ENCODE peak calls at places on chromosomes 5 and 9, in nine cellular contexts. One of them, this sample, is unnamed.

GRCh38 chr5:54412913-54413312 is 42.6 kb upstream of the HSPB3 start:
- DNase-seq in thyroid gland: no peak
- DNase-seq in ovary: no peak
- DNase-seq in effector memory CD4-positive, alpha-beta T cell: no peak
- DNase-seq in astrocyte of the spinal cord: no peak
- DNase-seq in heart right ventricle: no peak
- DNase-seq in fibroblast of lung: no peak
- DNase-seq in CD8-positive, alpha-beta T cell: no peak
- DNase-seq in brain microvascular endothelial cell: no peak
- DNase-seq in this sample: no peak

GRCh38 chr9:17509698-17510097 is 69.2 kb upstream of the SH3GL2 start:
- DNase-seq in astrocyte of the spinal cord: peak; percentile 13
- DNase-seq in ovary: no peak
- DNase-seq in effector memory CD4-positive, alpha-beta T cell: no peak
- DNase-seq in CD8-positive, alpha-beta T cell: no peak
- DNase-seq in brain microvascular endothelial cell: peak; percentile 32
- DNase-seq in heart right ventricle: no peak
- DNase-seq in fibroblast of lung: peak; percentile 44
- DNase-seq in thyroid gland: no peak
- DNase-seq in this sample: no peak

GRCh38 chr5:127386557-127386956 is 96.0 kb downstream of the MEGF10 start:
- DNase-seq in heart right ventricle: no peak
- DNase-seq in thyroid gland: no peak
- DNase-seq in effector memory CD4-positive, alpha-beta T cell: no peak
- DNase-seq in CD8-positive, alpha-beta T cell: no peak
- DNase-seq in ovary: no peak
- DNase-seq in fibroblast of lung: peak; percentile 76
- DNase-seq in astrocyte of the spinal cord: peak; percentile 82
- DNase-seq in brain microvascular endothelial cell: peak; percentile 77
- DNase-seq in this sample: no peak

GRCh38 chr5:52727568-52727967 is 60.1 kb upstream of the ITGA1 start:
- DNase-seq in CD8-positive, alpha-beta T cell: no peak
- DNase-seq in thyroid gland: peak; percentile 13
- DNase-seq in fibroblast of lung: peak; percentile 48
- DNase-seq in astrocyte of the spinal cord: peak; percentile 56
- DNase-seq in ovary: no peak
- DNase-seq in effector memory CD4-positive, alpha-beta T cell: no peak
- DNase-seq in heart right ventricle: peak; percentile 59
- DNase-seq in brain microvascular endothelial cell: peak; percentile 85
- DNase-seq in this sample: no peak

GRCh38 chr9:69131682-69132081 is 42.4 kb upstream of the TJP2 start:
- DNase-seq in ovary: no peak
- DNase-seq in CD8-positive, alpha-beta T cell: no peak
- DNase-seq in fibroblast of lung: peak; percentile 98
- DNase-seq in effector memory CD4-positive, alpha-beta T cell: no peak
- DNase-seq in brain microvascular endothelial cell: peak; percentile 75
- DNase-seq in astrocyte of the spinal cord: peak; percentile 87
- DNase-seq in thyroid gland: no peak
- DNase-seq in heart right ventricle: peak; percentile 3
- DNase-seq in this sample: no peak

GRCh38 chr5:176772271-176773210 is 37.8 kb upstream of the UNC5A start:
- DNase-seq in ovary: no peak
- DNase-seq in astrocyte of the spinal cord: no peak
- DNase-seq in fibroblast of lung: no peak
- DNase-seq in brain microvascular endothelial cell: no peak
- DNase-seq in CD8-positive, alpha-beta T cell: no peak
- DNase-seq in effector memory CD4-positive, alpha-beta T cell: no peak
- DNase-seq in thyroid gland: no peak
- DNase-seq in heart right ventricle: no peak
- DNase-seq in this sample: no peak

GRCh38 chr5:88976914-88977313 is 93.9 kb upstream of the MEF2C start:
- DNase-seq in astrocyte of the spinal cord: no peak
- DNase-seq in effector memory CD4-positive, alpha-beta T cell: no peak
- DNase-seq in CD8-positive, alpha-beta T cell: no peak
- DNase-seq in heart right ventricle: no peak
- DNase-seq in ovary: no peak
- DNase-seq in thyroid gland: no peak
- DNase-seq in brain microvascular endothelial cell: no peak
- DNase-seq in fibroblast of lung: no peak
- DNase-seq in this sample: no peak

GRCh38 chr9:27460225-27461023 is 63.7 kb upstream of the IFNK start:
- DNase-seq in brain microvascular endothelial cell: peak; percentile 56
- DNase-seq in heart right ventricle: peak; percentile 12
- DNase-seq in fibroblast of lung: no peak
- DNase-seq in effector memory CD4-positive, alpha-beta T cell: no peak
- DNase-seq in ovary: no peak
- DNase-seq in CD8-positive, alpha-beta T cell: no peak
- DNase-seq in thyroid gland: peak; percentile 10
- DNase-seq in astrocyte of the spinal cord: no peak
- DNase-seq in this sample: peak; percentile 33

GRCh38 chr5:159850192-159850573 is 66.1 kb upstream of the ADRA1B start:
- DNase-seq in ovary: no peak
- DNase-seq in astrocyte of the spinal cord: peak; percentile 82
- DNase-seq in thyroid gland: peak; percentile 60
- DNase-seq in heart right ventricle: no peak
- DNase-seq in effector memory CD4-positive, alpha-beta T cell: no peak
- DNase-seq in CD8-positive, alpha-beta T cell: no peak
- DNase-seq in brain microvascular endothelial cell: peak; percentile 49
- DNase-seq in fibroblast of lung: peak; percentile 84
- DNase-seq in this sample: no peak

GRCh38 chr5:74624931-74625505 is 15.5 kb downstream of the ENC1 start:
- DNase-seq in brain microvascular endothelial cell: no peak
- DNase-seq in heart right ventricle: no peak
- DNase-seq in fibroblast of lung: no peak
- DNase-seq in effector memory CD4-positive, alpha-beta T cell: no peak
- DNase-seq in ovary: no peak
- DNase-seq in thyroid gland: no peak
- DNase-seq in CD8-positive, alpha-beta T cell: no peak
- DNase-seq in astrocyte of the spinal cord: no peak
- DNase-seq in this sample: no peak

GRCh38 chr5:109805882-109806281 is 116.2 kb downstream of the MAN2A1 start:
- DNase-seq in astrocyte of the spinal cord: no peak
- DNase-seq in brain microvascular endothelial cell: no peak
- DNase-seq in heart right ventricle: no peak
- DNase-seq in ovary: no peak
- DNase-seq in effector memory CD4-positive, alpha-beta T cell: no peak
- DNase-seq in fibroblast of lung: no peak
- DNase-seq in thyroid gland: peak; percentile 63
- DNase-seq in CD8-positive, alpha-beta T cell: no peak
- DNase-seq in this sample: no peak

GRCh38 chr5:81787843-81788242 is 36.9 kb upstream of the SSBP2 start:
- DNase-seq in thyroid gland: peak; percentile 82
- DNase-seq in fibroblast of lung: peak; percentile 71
- DNase-seq in heart right ventricle: peak; percentile 86
- DNase-seq in CD8-positive, alpha-beta T cell: no peak
- DNase-seq in astrocyte of the spinal cord: peak; percentile 85
- DNase-seq in brain microvascular endothelial cell: peak; percentile 55
- DNase-seq in ovary: peak; percentile 74
- DNase-seq in effector memory CD4-positive, alpha-beta T cell: no peak
- DNase-seq in this sample: peak; percentile 87

GRCh38 chr5:40386293-40386692 is 293.4 kb upstream of the PTGER4 start:
- DNase-seq in astrocyte of the spinal cord: peak; percentile 66
- DNase-seq in thyroid gland: no peak
- DNase-seq in heart right ventricle: no peak
- DNase-seq in brain microvascular endothelial cell: peak; percentile 36
- DNase-seq in effector memory CD4-positive, alpha-beta T cell: no peak
- DNase-seq in fibroblast of lung: peak; percentile 18
- DNase-seq in ovary: no peak
- DNase-seq in CD8-positive, alpha-beta T cell: no peak
- DNase-seq in this sample: no peak

GRCh38 chr9:125988479-125989050 is 241.4 kb downstream of the PBX3 start:
- DNase-seq in CD8-positive, alpha-beta T cell: no peak
- DNase-seq in thyroid gland: no peak
- DNase-seq in ovary: no peak
- DNase-seq in brain microvascular endothelial cell: no peak
- DNase-seq in effector memory CD4-positive, alpha-beta T cell: no peak
- DNase-seq in heart right ventricle: no peak
- DNase-seq in fibroblast of lung: no peak
- DNase-seq in astrocyte of the spinal cord: no peak
- DNase-seq in this sample: no peak

GRCh38 chr5:58412932-58413331 is 47.0 kb downstream of the PLK2 start:
- DNase-seq in astrocyte of the spinal cord: no peak
- DNase-seq in ovary: no peak
- DNase-seq in CD8-positive, alpha-beta T cell: no peak
- DNase-seq in fibroblast of lung: peak; percentile 30
- DNase-seq in thyroid gland: no peak
- DNase-seq in brain microvascular endothelial cell: no peak
- DNase-seq in effector memory CD4-positive, alpha-beta T cell: no peak
- DNase-seq in heart right ventricle: no peak
- DNase-seq in this sample: no peak

GRCh38 chr5:1409386-1410110 is 35.7 kb downstream of the SLC6A3 start:
- DNase-seq in CD8-positive, alpha-beta T cell: no peak
- DNase-seq in fibroblast of lung: peak; percentile 3
- DNase-seq in thyroid gland: peak; percentile 15
- DNase-seq in brain microvascular endothelial cell: peak; percentile 16
- DNase-seq in ovary: peak; percentile 13
- DNase-seq in effector memory CD4-positive, alpha-beta T cell: no peak
- DNase-seq in astrocyte of the spinal cord: peak; percentile 2
- DNase-seq in heart right ventricle: no peak
- DNase-seq in this sample: peak; percentile 48

GRCh38 chr5:174951151-174951780 is 226.9 kb downstream of the MSX2 start:
- DNase-seq in ovary: no peak
- DNase-seq in effector memory CD4-positive, alpha-beta T cell: no peak
- DNase-seq in astrocyte of the spinal cord: peak; percentile 72
- DNase-seq in thyroid gland: peak; percentile 67
- DNase-seq in CD8-positive, alpha-beta T cell: peak; percentile 26
- DNase-seq in fibroblast of lung: peak; percentile 71
- DNase-seq in heart right ventricle: peak; percentile 56
- DNase-seq in brain microvascular endothelial cell: peak; percentile 48
- DNase-seq in this sample: peak; percentile 25

GRCh38 chr9:110081395-110081794 is 126.6 kb downstream of the C9orf152 start:
- DNase-seq in effector memory CD4-positive, alpha-beta T cell: no peak
- DNase-seq in astrocyte of the spinal cord: peak; percentile 65
- DNase-seq in heart right ventricle: no peak
- DNase-seq in thyroid gland: no peak
- DNase-seq in brain microvascular endothelial cell: peak; percentile 28
- DNase-seq in fibroblast of lung: peak; percentile 73
- DNase-seq in CD8-positive, alpha-beta T cell: no peak
- DNase-seq in ovary: no peak
- DNase-seq in this sample: no peak

GRCh38 chr9:93072383-93072795 is 13.9 kb downstream of the SUSD3 start:
- DNase-seq in CD8-positive, alpha-beta T cell: no peak
- DNase-seq in heart right ventricle: no peak
- DNase-seq in fibroblast of lung: peak; percentile 68
- DNase-seq in brain microvascular endothelial cell: no peak
- DNase-seq in ovary: peak; percentile 84
- DNase-seq in astrocyte of the spinal cord: peak; percentile 54
- DNase-seq in thyroid gland: no peak
- DNase-seq in effector memory CD4-positive, alpha-beta T cell: no peak
- DNase-seq in this sample: no peak

GRCh38 chr9:36843964-36844363 is 190.1 kb downstream of the PAX5 start:
- DNase-seq in heart right ventricle: no peak
- DNase-seq in effector memory CD4-positive, alpha-beta T cell: no peak
- DNase-seq in CD8-positive, alpha-beta T cell: no peak
- DNase-seq in brain microvascular endothelial cell: no peak
- DNase-seq in ovary: no peak
- DNase-seq in fibroblast of lung: no peak
- DNase-seq in thyroid gland: no peak
- DNase-seq in astrocyte of the spinal cord: no peak
- DNase-seq in this sample: no peak

GRCh38 chr9:82346040-82346439 is 357.5 kb downstream of the SPATA31D1 start:
- DNase-seq in ovary: no peak
- DNase-seq in fibroblast of lung: no peak
- DNase-seq in astrocyte of the spinal cord: no peak
- DNase-seq in heart right ventricle: no peak
- DNase-seq in brain microvascular endothelial cell: no peak
- DNase-seq in thyroid gland: no peak
- DNase-seq in CD8-positive, alpha-beta T cell: no peak
- DNase-seq in effector memory CD4-positive, alpha-beta T cell: no peak
- DNase-seq in this sample: no peak

GRCh38 chr9:115114084-115114483 is 3.9 kb downstream of the TNC start:
- DNase-seq in astrocyte of the spinal cord: no peak
- DNase-seq in fibroblast of lung: no peak
- DNase-seq in effector memory CD4-positive, alpha-beta T cell: no peak
- DNase-seq in heart right ventricle: no peak
- DNase-seq in thyroid gland: no peak
- DNase-seq in ovary: no peak
- DNase-seq in CD8-positive, alpha-beta T cell: no peak
- DNase-seq in brain microvascular endothelial cell: no peak
- DNase-seq in this sample: no peak
- H3K4me3 ChIP-seq in astrocyte of the spinal cord: no peak overlapping the region
- H3K4me3 ChIP-seq in fibroblast of lung: no peak overlapping the region
- H3K4me3 ChIP-seq in effector memory CD4-positive, alpha-beta T cell: no peak overlapping the region
- H3K4me3 ChIP-seq in heart right ventricle: no peak overlapping the region
- H3K4me3 ChIP-seq in thyroid gland: no peak overlapping the region
- H3K4me3 ChIP-seq in ovary: no peak overlapping the region
- H3K4me3 ChIP-seq in CD8-positive, alpha-beta T cell: no peak overlapping the region
- H3K4me3 ChIP-seq in brain microvascular endothelial cell: no peak overlapping the region
- H3K4me3 ChIP-seq in this sample: no peak overlapping the region

GRCh38 chr9:137256839-137257238 is 1.7 kb downstream of the NELFB start:
- DNase-seq in thyroid gland: no peak
- DNase-seq in ovary: no peak
- DNase-seq in heart right ventricle: no peak
- DNase-seq in fibroblast of lung: no peak
- DNase-seq in CD8-positive, alpha-beta T cell: no peak
- DNase-seq in astrocyte of the spinal cord: no peak
- DNase-seq in brain microvascular endothelial cell: no peak
- DNase-seq in effector memory CD4-positive, alpha-beta T cell: no peak
- DNase-seq in this sample: no peak
- H3K4me3 ChIP-seq in thyroid gland: no peak overlapping the region
- H3K4me3 ChIP-seq in ovary: no peak overlapping the region
- H3K4me3 ChIP-seq in heart right ventricle: no peak overlapping the region
- H3K4me3 ChIP-seq in fibroblast of lung: no peak overlapping the region
- H3K4me3 ChIP-seq in CD8-positive, alpha-beta T cell: no peak overlapping the region
- H3K4me3 ChIP-seq in astrocyte of the spinal cord: no peak overlapping the region
- H3K4me3 ChIP-seq in brain microvascular endothelial cell: peak overlapping the region; percentile 92
- H3K4me3 ChIP-seq in effector memory CD4-positive, alpha-beta T cell: no peak overlapping the region
- H3K4me3 ChIP-seq in this sample: no peak overlapping the region

GRCh38 chr9:77013932-77014596 is 5.4 kb upstream of the FOXB2 start:
- DNase-seq in thyroid gland: no peak
- DNase-seq in brain microvascular endothelial cell: no peak
- DNase-seq in heart right ventricle: no peak
- DNase-seq in CD8-positive, alpha-beta T cell: no peak
- DNase-seq in ovary: no peak
- DNase-seq in astrocyte of the spinal cord: no peak
- DNase-seq in effector memory CD4-positive, alpha-beta T cell: no peak
- DNase-seq in fibroblast of lung: no peak
- DNase-seq in this sample: no peak
- H3K4me3 ChIP-seq in thyroid gland: no peak overlapping the region
- H3K4me3 ChIP-seq in brain microvascular endothelial cell: no peak overlapping the region
- H3K4me3 ChIP-seq in heart right ventricle: no peak overlapping the region
- H3K4me3 ChIP-seq in CD8-positive, alpha-beta T cell: no peak overlapping the region
- H3K4me3 ChIP-seq in ovary: no peak overlapping the region
- H3K4me3 ChIP-seq in astrocyte of the spinal cord: no peak overlapping the region
- H3K4me3 ChIP-seq in effector memory CD4-positive, alpha-beta T cell: no peak overlapping the region
- H3K4me3 ChIP-seq in fibroblast of lung: no peak overlapping the region
- H3K4me3 ChIP-seq in this sample: no peak overlapping the region

GRCh38 chr5:65986796-65987195 is 60.4 kb downstream of the ERBIN start:
- DNase-seq in CD8-positive, alpha-beta T cell: no peak
- DNase-seq in effector memory CD4-positive, alpha-beta T cell: no peak
- DNase-seq in thyroid gland: no peak
- DNase-seq in brain microvascular endothelial cell: no peak
- DNase-seq in ovary: no peak
- DNase-seq in heart right ventricle: no peak
- DNase-seq in fibroblast of lung: no peak
- DNase-seq in astrocyte of the spinal cord: no peak
- DNase-seq in this sample: no peak
- H3K4me3 ChIP-seq in CD8-positive, alpha-beta T cell: no peak overlapping the region
- H3K4me3 ChIP-seq in effector memory CD4-positive, alpha-beta T cell: no peak overlapping the region
- H3K4me3 ChIP-seq in thyroid gland: no peak overlapping the region
- H3K4me3 ChIP-seq in brain microvascular endothelial cell: no peak overlapping the region
- H3K4me3 ChIP-seq in ovary: no peak overlapping the region
- H3K4me3 ChIP-seq in heart right ventricle: no peak overlapping the region
- H3K4me3 ChIP-seq in fibroblast of lung: no peak overlapping the region
- H3K4me3 ChIP-seq in astrocyte of the spinal cord: no peak overlapping the region
- H3K4me3 ChIP-seq in this sample: no peak overlapping the region

This sample was measured in mucosa of descending colon.